ENCODE peak calls at places on chromosome 20, in four cellular contexts. R is tibial nerve; K is posterior cingulate gyrus; U is stimulated activated CD8-positive, alpha-beta memory T cell treated with anti-CD3 and anti-CD28 coated beads, Interleukin-7, amount 100 ng/mL, for 1 hour. P is an unnamed sample.
A peak's percentile ranks its signal among the peaks of the same experiment; 100 is the strongest.

GRCh38 chr20:21505810-21506530 is 7.9 kb downstream of the NKX2-2 start:
- DNase-seq in R (no peak), K (peak; percentile 86), U (peak; percentile 26), P (no peak)

GRCh38 chr20:10920396-10920795 is 246.6 kb upstream of the JAG1 start:
- DNase-seq in R (no peak), K (no peak), U (no peak), P (no peak)

GRCh38 chr20:64196831-64197418 is 32.7 kb downstream of the MYT1 start:
- DNase-seq in R (no peak), K (peak; percentile 16), U (no peak), P (no peak)

GRCh38 chr20:58640446-58640845 is 10.6 kb upstream of the STX16 start:
- DNase-seq in R (no peak), K (no peak), U (no peak), P (peak; percentile 4)

GRCh38 chr20:62258499-62259293 is 20.4 kb downstream of the OSBPL2 start:
- DNase-seq in R (no peak), K (no peak), U (no peak), P (no peak)

GRCh38 chr20:2750343-2751251 is 49.8 kb downstream of the CPXM1 start:
- DNase-seq in R (no peak), K (no peak), U (no peak), P (peak; percentile 57)

GRCh38 chr20:10986586-10986985 is 312.8 kb upstream of the JAG1 start:
- DNase-seq in R (no peak), K (no peak), U (no peak), P (no peak)

GRCh38 chr20:60752741-60753420 is 499.2 kb upstream of the CDH4 start:
- DNase-seq in R (peak; percentile 21), K (no peak), U (no peak), P (no peak)

GRCh38 chr20:63117151-63117550 is 98.8 kb downstream of the YTHDF1 start:
- DNase-seq in R (no peak), K (peak; percentile 13), U (no peak), P (no peak)

GRCh38 chr20:32672982-32673727 is 586 bp downstream of the C20orf203 start:
- DNase-seq in R (no peak), K (peak; percentile 67), U (peak; percentile 8), P (no peak)

GRCh38 chr20:32575227-32575581 is 9.9 kb downstream of the NOL4L start:
- DNase-seq in R (no peak), K (no peak), U (no peak), P (no peak)

GRCh38 chr20:63433351-63433750 is 39.1 kb downstream of the KCNQ2 start:
- DNase-seq in R (no peak), K (no peak), U (no peak), P (no peak)

GRCh38 chr20:48818481-48818987 is 9.3 kb downstream of the PREX1 start:
- DNase-seq in R (no peak), K (no peak), U (no peak), P (no peak)

GRCh38 chr20:2619961-2620595 is 32.4 kb upstream of the NOP56 start:
- DNase-seq in R (no peak), K (no peak), U (no peak), P (no peak)

P was measured in tibial artery.